ENCODE peak calls at places on chromosomes 1 and 21, in five cellular contexts. O, T, E, Y and D are unnamed samples. For H3K4me1, the result is how much of the 10 kb centered on the place peaks cover.

GRCh38 chr21:36980280-36981048 is 14.0 kb upstream of the HLCS start:
- DNase-seq in O (peak), T (no peak), E (peak), Y (peak), D (no peak)

GRCh38 chr1:56758135-56758534 is 61.1 kb downstream of the FYB2 start:
- DNase-seq in O (peak), T (peak), E (peak), Y (no peak), D (peak)

GRCh38 chr21:32520885-32521735 is 64.2 kb downstream of the TCP10L start:
- DNase-seq in O (peak), T (peak), E (peak), Y (peak), D (peak)

GRCh38 chr21:39186676-39187075 is 3.4 kb upstream of the PSMG1 start:
- DNase-seq in O (no peak), T (no peak), E (no peak), Y (no peak), D (no peak)

GRCh38 chr1:45914836-45915235 is 111.4 kb downstream of the MAST2 start:
- DNase-seq in O (no peak), T (no peak), E (no peak), Y (no peak), D (no peak)

GRCh38 chr1:16324456-16324890 is 27.8 kb downstream of the FBXO42 start:
- DNase-seq in O (no peak), T (peak), E (peak), Y (no peak), D (no peak)

GRCh38 chr1:185409345-185409744 is 92.3 kb upstream of the IVNS1ABP start:
- DNase-seq in O (no peak), T (no peak), E (no peak), Y (no peak), D (no peak)

GRCh38 chr1:47507921-47508894 is 70.4 kb downstream of the FOXD2 start:
- DNase-seq in O (peak), T (peak), E (peak), Y (no peak), D (peak)

GRCh38 chr1:14849038-14849437 is 250.6 kb downstream of the KAZN start:
- DNase-seq in O (no peak), T (no peak), E (no peak), Y (no peak), D (no peak)

GRCh38 chr1:156510709-156511108 is 10.1 kb upstream of the MEF2D start:
- DNase-seq in O (peak), T (peak), E (peak), Y (peak), D (no peak)

GRCh38 chr1:245748246-245748645 is 593.5 kb downstream of the KIF26B start:
- DNase-seq in O (no peak), T (no peak), E (no peak), Y (no peak), D (no peak)

GRCh38 chr1:56094168-56094567 is 485.2 kb downstream of the PLPP3 start:
- DNase-seq in O (no peak), T (no peak), E (no peak), Y (no peak), D (no peak)

GRCh38 chr1:23217421-23218115 is at the start of gene HTR1D:
- DNase-seq in O (peak), T (no peak), E (no peak), Y (peak), D (peak)

GRCh38 chr1:23215291-23215690 is 2.0 kb downstream of the HTR1D start:
- DNase-seq in O (no peak), T (no peak), E (no peak), Y (no peak), D (no peak)

GRCh38 chr1:23215751-23216449 is 1.4 kb downstream of the HTR1D start:
- DNase-seq in O (no peak), T (no peak), E (no peak), Y (no peak), D (no peak)

GRCh38 chr1:23214640-23215039 is 2.7 kb downstream of the HTR1D start:
- DNase-seq in O (no peak), T (no peak), E (no peak), Y (no peak), D (no peak)

GRCh38 chr1:23216771-23217420 is 406 bp downstream of the HTR1D start:
- DNase-seq in O (no peak), T (no peak), E (peak), Y (peak), D (peak)
- TF ChIP-seq CTCF in O (peak), T (peak), E (peak), Y (no peak), D (peak)

GRCh38 chr1:211829343-211830054 is 1.1 kb downstream of the LPGAT1 start:
- DNase-seq in O (no peak), T (peak), E (peak), Y (peak), D (peak)
- H3K4me1 ChIP-seq in O (under half), T (under half), E (under half), Y (under half), D (under half)

DNA sequence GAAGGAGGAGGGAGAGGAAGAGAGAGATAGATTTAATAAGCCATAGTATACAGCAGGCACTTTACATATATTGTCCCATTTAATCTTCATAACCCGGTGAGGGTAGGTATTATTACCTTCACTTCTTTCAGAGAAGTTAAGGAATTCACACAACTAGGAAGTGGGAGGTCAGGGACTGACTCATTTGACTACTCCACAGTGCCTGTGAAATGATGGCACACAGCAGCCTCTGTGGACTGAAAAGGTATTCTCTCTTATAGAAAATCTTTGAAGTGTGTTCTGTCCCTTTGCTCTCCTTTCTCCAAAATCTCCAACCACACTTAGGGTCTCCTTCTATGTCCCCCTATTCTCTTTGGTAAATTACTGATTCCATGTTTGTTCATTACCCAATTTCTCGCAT is 23.9 kb downstream of the PALMD start:
- DNase-seq in O (no peak), T (no peak), E (no peak), Y (no peak), D (no peak)
- H3K4me3 ChIP-seq in O (no peak), T (no peak), E (no peak), Y (no peak), D (no peak)

GRCh38 chr1:103788377-103788776 is 38.7 kb downstream of the AMY1C start:
- DNase-seq in O (no peak), T (no peak), E (no peak), Y (no peak), D (no peak)
- TF ChIP-seq CTCF in O (no peak), T (no peak), E (peak), Y (no peak), D (no peak)